ENCODE peak calls at places on chromosomes 16 and 17, in eight cellular contexts. Z, U, X, Q, T, V, M and I are unnamed samples.

GRCh38 chr17:29379084-29379811 is 10.9 kb upstream of the TAOK1 start:
- DNase-seq in T (peak), U (no peak), Q (no peak), X (no peak), Z (no peak), V (no peak), M (no peak), I (no peak)

GRCh38 chr16:73418746-73419145 is 370.8 kb upstream of the ZFHX3 start:
- DNase-seq in T (peak), V (no peak), M (peak), X (no peak), Z (no peak), U (no peak), Q (no peak), I (no peak)

GRCh38 chr17:39653662-39654331 is 11.4 kb upstream of the TCAP start:
- DNase-seq in U (no peak), Z (peak), Q (no peak), M (no peak), V (no peak), T (peak), X (no peak), I (no peak)

GRCh38 chr16:2156025-2156848 is 655 bp downstream of the TRAF7 start:
- DNase-seq in Q (no peak), T (peak), M (no peak), Z (no peak), V (no peak), U (peak), X (no peak), I (no peak)

GRCh38 chr16:29738514-29738913 is 7.3 kb downstream of the C16orf54 start:
- DNase-seq in T (no peak), V (no peak), Q (no peak), Z (peak), U (no peak), M (no peak), X (no peak), I (no peak)

GRCh38 chr17:18129041-18129502 is 20.5 kb downstream of the MYO15A start:
- DNase-seq in T (peak), Q (no peak), Z (no peak), V (no peak), U (no peak), X (no peak), M (peak), I (no peak)

GRCh38 chr17:68780561-68780960 is 174.6 kb downstream of the ABCA8 start:
- DNase-seq in T (no peak), Q (no peak), X (no peak), Z (no peak), U (no peak), M (no peak), V (no peak), I (no peak)

GRCh38 chr16:89598199-89598598 is 15.2 kb upstream of the DPEP1 start:
- DNase-seq in V (no peak), T (peak), X (no peak), U (no peak), Q (no peak), M (no peak), Z (no peak), I (no peak)

GRCh38 chr16:69566437-69567030 is 768 bp downstream of the NFAT5 start:
- DNase-seq in M (no peak), V (no peak), Z (peak), X (no peak), T (peak), Q (peak), U (peak), I (peak)

GRCh38 chr16:424033-424622 is 1.3 kb upstream of the RAB11FIP3 start:
- DNase-seq in Z (no peak), V (no peak), T (peak), Q (peak), U (peak), M (peak), X (no peak), I (peak)

GRCh38 chr17:41735744-41736143 is 1.3 kb upstream of the HAP1 start:
- DNase-seq in V (no peak), X (no peak), M (no peak), T (no peak), U (no peak), Q (no peak), Z (no peak), I (no peak)

GRCh38 chr17:70119961-70120360 is 44.9 kb downstream of the KCNJ16 start:
- DNase-seq in X (no peak), Z (no peak), T (peak), M (no peak), V (no peak), U (no peak), Q (no peak), I (no peak)

GRCh38 chr17:6752068-6752909 is 3.6 kb upstream of the XAF1 start:
- DNase-seq in T (peak), U (peak), M (peak), V (no peak), X (no peak), Q (peak), Z (no peak), I (peak)

GRCh38 chr17:58344791-58345157 is 7.2 kb downstream of the SUPT4H1 start:
- DNase-seq in M (no peak), Q (no peak), X (no peak), T (no peak), Z (peak), U (no peak), V (no peak), I (no peak)

GRCh38 chr16:83771306-83771942 is 36.4 kb upstream of the HSBP1 start:
- DNase-seq in T (no peak), V (no peak), X (no peak), Q (peak), M (no peak), Z (no peak), U (peak), I (no peak)

DNA sequence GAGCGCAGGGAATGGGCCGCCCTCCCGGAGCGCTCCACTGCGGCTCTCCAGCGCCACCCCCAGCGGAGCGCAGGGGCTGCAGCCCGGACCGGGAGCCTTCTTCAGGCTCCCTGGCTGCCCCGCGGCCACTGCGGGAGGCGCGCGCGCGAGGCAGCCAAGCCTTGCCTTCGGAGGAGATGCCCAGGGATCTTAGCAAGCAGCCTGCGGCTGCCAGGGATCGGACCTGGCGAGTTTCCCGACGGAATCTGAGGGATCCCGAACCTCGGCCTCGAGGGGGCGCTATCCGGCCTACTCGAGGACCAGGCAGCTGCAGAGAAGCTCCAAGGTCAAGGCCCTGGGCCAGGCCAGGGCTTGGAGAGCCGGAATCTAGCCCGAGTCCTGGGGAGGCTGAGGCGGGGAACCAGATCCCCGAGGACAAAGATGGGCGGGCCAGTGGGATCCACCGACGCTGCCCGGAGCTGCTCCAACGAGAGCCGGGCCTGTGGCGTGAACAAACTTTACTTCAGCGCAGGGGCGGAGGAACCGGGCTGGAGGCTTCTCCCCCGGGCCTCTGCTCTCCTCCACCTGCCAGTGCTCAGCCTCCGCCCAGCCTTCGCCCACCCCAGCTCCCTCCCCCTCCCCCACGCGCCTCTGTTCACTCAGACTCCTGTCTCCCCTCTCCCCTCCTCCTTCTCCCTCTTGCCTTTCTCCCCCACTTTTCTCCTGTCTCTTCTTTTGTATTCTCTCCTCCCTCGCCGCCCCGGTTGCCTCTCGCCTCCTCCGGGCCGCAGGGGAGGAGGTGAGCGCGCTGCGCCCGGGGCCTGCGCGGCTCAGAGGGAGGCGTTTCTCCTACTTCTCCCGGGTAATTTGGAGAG is at the start of gene IRX6:
- DNase-seq in X (no peak), T (no peak), Q (no peak), U (peak), V (no peak), Z (no peak), M (no peak), I (no peak)
- H3K4me3 ChIP-seq in X (peak), T (no peak), Q (no peak), U (no peak), V (no peak), Z (no peak), M (no peak), I (no peak)

GRCh38 chr17:1744551-1745512 is 2.2 kb downstream of the SERPINF2 start:
- DNase-seq in T (no peak), X (no peak), M (no peak), Z (no peak), V (no peak), Q (peak), U (peak), I (no peak)
- H3K4me3 ChIP-seq in T (no peak), X (no peak), M (no peak), Z (no peak), V (no peak), Q (no peak), U (no peak), I (no peak)

GRCh38 chr17:82235056-82235774 is 6.4 kb downstream of the SLC16A3 start:
- DNase-seq in T (no peak), Z (no peak), V (no peak), M (no peak), X (no peak), Q (no peak), U (peak), I (no peak)
- H3K4me3 ChIP-seq in T (no peak), Z (no peak), V (no peak), M (no peak), X (no peak), Q (no peak), U (no peak), I (no peak)

GRCh38 chr16:27243725-27244362 is 24.7 kb downstream of the NSMCE1 start:
- DNase-seq in U (no peak), M (no peak), X (no peak), Z (no peak), Q (no peak), V (no peak), T (no peak), I (no peak)

GRCh38 chr16:27244363-27244755 is 24.2 kb downstream of the NSMCE1 start:
- DNase-seq in M (no peak), X (no peak), T (no peak), Z (no peak), Q (no peak), V (no peak), U (no peak), I (no peak)

GRCh38 chr16:27248036-27248435 is 20.5 kb downstream of the NSMCE1 start:
- DNase-seq in X (no peak), V (no peak), Z (no peak), T (no peak), U (no peak), M (no peak), Q (no peak), I (no peak)

GRCh38 chr16:27246439-27246838 is 22.1 kb downstream of the NSMCE1 start:
- DNase-seq in U (peak), V (no peak), Z (no peak), T (no peak), X (no peak), M (no peak), Q (no peak), I (no peak)

GRCh38 chr16:27245276-27246231 is 23.0 kb downstream of the NSMCE1 start:
- DNase-seq in U (peak), Q (peak), M (no peak), T (peak), V (no peak), X (no peak), Z (no peak), I (peak)
- H3K4me3 ChIP-seq in U (no peak), Q (no peak), M (peak), T (peak), V (no peak), X (no peak), Z (no peak), I (no peak)

GRCh38 chr16:67490330-67491096 is 7.2 kb upstream of the AGRP start:
- DNase-seq in Q (no peak), T (peak), Z (no peak), U (no peak), V (no peak), X (no peak), M (no peak), I (no peak)
- H3K4me3 ChIP-seq in Q (no peak), T (no peak), Z (no peak), U (no peak), V (no peak), X (no peak), M (no peak), I (no peak)

GRCh38 chr17:81368161-81368560 is 27.1 kb upstream of the BAHCC1 start:
- DNase-seq in V (no peak), X (no peak), Q (no peak), U (no peak), Z (no peak), M (no peak), T (no peak), I (no peak)

GRCh38 chr17:81365148-81365600 is 30.1 kb upstream of the BAHCC1 start:
- DNase-seq in Z (no peak), Q (peak), T (peak), V (no peak), M (no peak), U (peak), X (no peak), I (peak)

GRCh38 chr17:81365601-81366585 is 29.4 kb upstream of the BAHCC1 start:
- DNase-seq in U (peak), V (no peak), X (no peak), T (peak), Z (no peak), Q (peak), M (no peak), I (no peak)

GRCh38 chr17:81367171-81367570 is 28.1 kb upstream of the BAHCC1 start:
- DNase-seq in Q (no peak), V (no peak), U (no peak), Z (no peak), M (no peak), X (no peak), T (no peak), I (no peak)

GRCh38 chr17:81366648-81367047 is 28.6 kb upstream of the BAHCC1 start:
- DNase-seq in Q (no peak), U (no peak), M (no peak), V (no peak), Z (no peak), T (no peak), X (no peak), I (no peak)
- H3K4me3 ChIP-seq in Q (no peak), U (no peak), M (no peak), V (no peak), Z (no peak), T (no peak), X (no peak), I (no peak)

GRCh38 chr17:45396496-45397205 is 36.0 kb downstream of the ARHGAP27 start:
- DNase-seq in X (no peak), Q (no peak), T (no peak), M (no peak), Z (no peak), V (no peak), U (no peak), I (no peak)

GRCh38 chr17:45395569-45396415 is 36.9 kb downstream of the ARHGAP27 start:
- DNase-seq in U (no peak), V (no peak), Z (no peak), X (no peak), T (no peak), Q (no peak), M (no peak), I (no peak)

GRCh38 chr17:45394001-45394912 is 38.4 kb downstream of the ARHGAP27 start:
- DNase-seq in Q (no peak), U (no peak), V (no peak), X (no peak), Z (no peak), T (no peak), M (no peak), I (no peak)

GRCh38 chr17:45393477-45393876 is 39.2 kb downstream of the ARHGAP27 start:
- DNase-seq in V (no peak), U (no peak), Q (no peak), M (no peak), X (no peak), T (no peak), Z (no peak), I (no peak)

GRCh38 chr17:45394913-45395568 is 37.6 kb downstream of the ARHGAP27 start:
- DNase-seq in Q (peak), X (peak), M (peak), U (peak), Z (peak), V (no peak), T (peak), I (no peak)
- H3K4me3 ChIP-seq in Q (peak), X (no peak), M (peak), U (peak), Z (no peak), V (no peak), T (peak), I (peak)

DNA sequence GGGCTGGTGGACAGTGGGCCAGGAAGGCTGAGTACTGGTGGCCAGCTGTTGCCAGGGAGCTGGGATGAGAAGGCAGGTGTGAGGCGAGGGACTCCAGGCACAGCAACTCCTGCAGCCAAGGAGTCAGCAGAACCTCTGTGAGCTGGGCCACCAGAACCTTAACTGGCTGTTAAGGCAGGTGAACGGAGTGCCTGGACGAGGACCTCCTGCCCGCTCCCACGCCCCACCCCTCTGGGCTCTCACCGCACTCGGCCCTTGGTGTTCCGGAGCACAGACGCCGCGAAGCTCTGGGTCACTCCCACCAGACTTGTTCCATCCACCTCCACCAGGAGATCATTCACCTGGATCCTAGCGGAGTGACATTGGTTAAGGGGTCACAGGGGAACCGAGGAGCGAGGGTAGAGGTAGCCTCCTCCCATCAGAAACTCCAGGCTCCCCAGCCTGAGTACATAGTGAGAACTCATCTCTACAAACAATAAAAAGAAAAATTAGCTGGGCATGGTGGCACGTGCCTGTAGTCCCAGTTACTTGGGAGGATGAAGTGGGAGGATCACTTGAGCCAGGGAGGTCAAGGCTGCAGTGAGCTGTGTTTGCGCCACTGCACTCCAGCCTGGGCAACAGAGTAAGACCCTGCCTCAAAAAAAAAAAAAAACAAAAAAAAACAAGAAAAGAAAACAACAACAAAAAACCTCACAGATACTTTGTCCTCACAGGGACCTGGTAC is 9.3 kb downstream of the PPP1R9B start:
- DNase-seq in X (no peak), Z (no peak), M (no peak), U (no peak), V (no peak), Q (no peak), T (no peak), I (no peak)
- H3K4me3 ChIP-seq in X (no peak), Z (no peak), M (no peak), U (no peak), V (no peak), Q (no peak), T (no peak), I (no peak)

GRCh38 chr17:79137015-79137770 is 62.6 kb downstream of the ENGASE start:
- DNase-seq in X (no peak), T (no peak), V (no peak), U (no peak), Z (no peak), M (no peak), Q (no peak), I (no peak)

GRCh38 chr17:79136596-79136995 is 62.0 kb downstream of the ENGASE start:
- DNase-seq in Z (no peak), V (no peak), T (no peak), Q (no peak), U (no peak), X (no peak), M (no peak), I (no peak)

GRCh38 chr17:79135628-79136405 is 61.2 kb downstream of the ENGASE start:
- DNase-seq in U (no peak), X (no peak), T (no peak), V (no peak), Z (no peak), Q (no peak), M (no peak), I (no peak)

GRCh38 chr17:79138826-79139225 is 64.2 kb downstream of the ENGASE start:
- DNase-seq in U (no peak), V (no peak), Z (no peak), Q (no peak), M (no peak), T (no peak), X (no peak), I (no peak)

DNA sequence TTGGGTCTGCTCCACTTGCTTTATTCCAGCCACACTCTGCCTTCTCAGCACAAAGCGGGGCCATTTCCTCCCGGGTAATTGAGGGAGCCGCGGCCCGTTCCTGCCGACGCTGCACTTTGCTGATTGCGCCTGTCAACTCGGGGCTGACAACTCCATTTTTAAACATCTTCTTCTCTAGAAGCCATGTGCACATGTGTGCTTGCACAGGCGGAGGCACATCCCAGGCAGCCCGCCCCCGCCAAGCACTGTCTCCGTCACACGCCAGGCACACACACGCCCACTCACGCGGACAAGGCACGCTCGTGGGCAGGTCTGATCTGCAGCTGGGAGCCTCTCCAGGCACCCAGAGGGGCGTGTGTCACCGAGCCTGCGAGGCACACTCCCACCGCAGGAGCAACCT is 63.2 kb downstream of the ENGASE start:
- DNase-seq in Z (no peak), M (no peak), V (no peak), U (no peak), Q (no peak), T (no peak), X (no peak), I (no peak)
- H3K4me3 ChIP-seq in Z (no peak), M (no peak), V (no peak), U (no peak), Q (no peak), T (no peak), X (no peak), I (no peak)